ENCODE peak calls at places on chromosome 20, in six cellular contexts. A is lung microvascular endothelial cell, K is KG1, W is neural crest cell, J is DMS153, I is AG09319. P is an unnamed sample.

GRCh38 chr20:64067733-64068307 is 4.8 kb downstream of the TCEA2 start:
- DNase-seq in W (no peak), A (no peak), I (no peak), J (no peak), K (no peak), P (no peak)

GRCh38 chr20:13261460-13262301 is 40.6 kb downstream of the ISM1 start:
- DNase-seq in K (no peak), I (no peak), W (peak; percentile 55), J (peak; percentile 17), A (peak; percentile 64), P (peak; percentile 67)

GRCh38 chr20:1832634-1833033 is 62.6 kb upstream of the SIRPA start:
- DNase-seq in I (no peak), J (no peak), W (no peak), K (no peak), A (no peak), P (no peak)

GRCh38 chr20:45307076-45307645 is 521 bp downstream of the RBPJL start:
- DNase-seq in A (no peak), I (no peak), W (no peak), J (no peak), K (no peak), P (no peak)

GRCh38 chr20:59176812-59177211 is 13.2 kb downstream of the ZNF831 start:
- DNase-seq in A (no peak), K (no peak), I (no peak), J (no peak), W (no peak), P (no peak)

GRCh38 chr20:32619586-32619985 is 34.5 kb upstream of the NOL4L start:
- DNase-seq in I (no peak), A (no peak), K (no peak), J (no peak), W (no peak), P (no peak)

GRCh38 chr20:17558154-17558940 is 11.5 kb upstream of the DSTN start:
- DNase-seq in I (peak; percentile 83), K (no peak), A (peak; percentile 82), W (no peak), J (peak; percentile 54), P (peak; percentile 71)

GRCh38 chr20:10611357-10611756 is 62.4 kb downstream of the JAG1 start:
- DNase-seq in J (no peak), W (no peak), A (peak; percentile 64), I (no peak), K (no peak), P (peak; percentile 36)

GRCh38 chr20:58696411-58696961 is 3.9 kb downstream of the NPEPL1 start:
- DNase-seq in A (no peak), J (no peak), K (no peak), W (no peak), I (no peak), P (no peak)

GRCh38 chr20:669573-669972 is 6.0 kb downstream of the SCRT2 start:
- DNase-seq in A (no peak), J (no peak), W (no peak), K (no peak), I (no peak), P (no peak)

GRCh38 chr20:57048027-57048869 is 218.2 kb downstream of the BMP7 start:
- DNase-seq in I (peak; percentile 49), K (no peak), W (peak; percentile 53), J (no peak), A (peak; percentile 11), P (peak; percentile 62)

GRCh38 chr20:1619861-1620444 is at the start of gene SIRPB1:
- DNase-seq in W (no peak), K (peak; percentile 22), J (no peak), I (no peak), A (no peak), P (peak; percentile 0)

GRCh38 chr20:50188879-50189680 is 1.6 kb upstream of the CEBPB start:
- DNase-seq in K (no peak), I (no peak), W (no peak), J (no peak), A (no peak), P (no peak)

GRCh38 chr20:50664248-50664647 is 27.1 kb downstream of the RIPOR3 start:
- DNase-seq in K (no peak), W (no peak), A (no peak), J (no peak), I (no peak), P (no peak)

GRCh38 chr20:3616250-3616649 is 46.9 kb downstream of the GFRA4 start:
- DNase-seq in K (no peak), J (no peak), A (no peak), W (no peak), I (no peak), P (peak; percentile 64)

GRCh38 chr20:29497261-29497671 is 1760.2 kb upstream of the DEFB115 start:
- DNase-seq in J (no peak), I (no peak), A (peak; percentile 9), K (no peak), W (no peak), P (peak; percentile 6)

GRCh38 chr20:32520927-32521203 is 64.3 kb downstream of the NOL4L start:
- DNase-seq in I (no peak), A (no peak), K (no peak), W (no peak), J (no peak), P (no peak)

GRCh38 chr20:24497851-24498250 is 28.4 kb downstream of the SYNDIG1 start:
- DNase-seq in K (no peak), J (peak; percentile 83), I (no peak), W (no peak), A (peak; percentile 6), P (no peak)

GRCh38 chr20:50399003-50399916 is 110.9 kb upstream of the PTPN1 start:
- DNase-seq in W (no peak), J (no peak), I (no peak), A (no peak), K (no peak), P (peak; percentile 51)

GRCh38 chr20:25076731-25077609 is 5.0 kb downstream of the VSX1 start:
- DNase-seq in I (no peak), J (peak; percentile 69), A (peak; percentile 41), K (no peak), W (no peak), P (peak; percentile 47)

GRCh38 chr20:57786304-57786942 is 76.6 kb upstream of the PMEPA1 start:
- DNase-seq in I (no peak), J (no peak), A (no peak), W (no peak), K (no peak), P (no peak)

GRCh38 chr20:48738399-48739304 is 89.1 kb downstream of the PREX1 start:
- DNase-seq in A (no peak), K (no peak), I (no peak), J (no peak), W (no peak), P (no peak)

GRCh38 chr20:14538433-14538832 is 201.0 kb upstream of the FLRT3 start:
- DNase-seq in J (no peak), W (no peak), K (no peak), I (no peak), A (no peak), P (no peak)

GRCh38 chr20:64079273-64080012 is at the start of gene RGS19:
- DNase-seq in W (peak; percentile 60), K (peak; percentile 92), J (no peak), I (peak; percentile 20), A (peak; percentile 88), P (peak; percentile 96)